ENCODE peak calls at places on chromosomes 13 and 19, in ten cellular contexts. B is K562; I is ACHN; R is stimulated activated CD8-positive, alpha-beta memory T cell treated with anti-CD3 and anti-CD28 coated beads, Interleukin-12 subunit alpha, Interleukin-12 subunit beta, amount 100 ng/mL, for 4 hours; X is neuronal stem cell; D is uterus; L is CD4-positive, CD25-positive, alpha-beta regulatory T cell; J is ureter; K is WTC11; W is CD4-positive, alpha-beta T cell. Z is an unnamed sample.

GRCh38 chr19:39740395-39740794 is 2.6 kb upstream of the CLC start:
- DNase-seq in D (no peak), W (no peak), J (no peak), R (no peak), K (no peak), I (no peak), X (no peak), L (peak), B (no peak), Z (no peak)

GRCh38 chr13:112968380-112968909 is 569 bp upstream of the MCF2L start:
- DNase-seq in L (peak), X (no peak), R (peak), I (no peak), W (peak), K (no peak), B (no peak), J (peak), D (no peak), Z (peak)

GRCh38 chr19:17679526-17680234 is 8.5 kb downstream of the UNC13A start:
- DNase-seq in J (no peak), R (no peak), K (no peak), B (no peak), L (no peak), I (no peak), W (no peak), D (no peak), X (no peak), Z (no peak)

GRCh38 chr19:15534957-15535864 is 26.9 kb downstream of the CYP4F22 start:
- DNase-seq in I (no peak), K (no peak), X (no peak), L (no peak), D (no peak), B (no peak), J (no peak), R (no peak), W (no peak), Z (no peak)

GRCh38 chr19:42985588-42985987 is 40.7 kb downstream of the PSG11 start:
- DNase-seq in I (no peak), W (no peak), R (no peak), L (no peak), B (no peak), D (no peak), K (no peak), J (no peak), X (no peak), Z (no peak)

GRCh38 chr13:38166121-38166520 is 183.5 kb upstream of the UFM1 start:
- DNase-seq in X (no peak), D (no peak), I (peak), B (no peak), R (no peak), L (no peak), K (no peak), W (no peak), J (no peak), Z (no peak)

GRCh38 chr19:5592531-5592930 is 24.8 kb upstream of the TINCR start:
- DNase-seq in L (no peak), X (no peak), W (no peak), B (no peak), D (no peak), J (no peak), I (no peak), R (no peak), K (no peak), Z (no peak)

GRCh38 chr13:50006426-50007135 is 8.7 kb upstream of the KCNRG start:
- DNase-seq in J (no peak), I (no peak), L (no peak), K (no peak), W (no peak), D (no peak), R (no peak), B (no peak), X (no peak), Z (no peak)

GRCh38 chr19:13102666-13103584 is at the start of gene LYL1:
- DNase-seq in B (peak), J (no peak), L (peak), W (no peak), X (no peak), D (peak), R (no peak), K (peak), I (no peak), Z (no peak)

GRCh38 chr19:13906525-13906904 is 514 bp downstream of the CC2D1A start:
- DNase-seq in W (no peak), K (no peak), J (no peak), X (no peak), B (no peak), L (no peak), R (no peak), D (no peak), I (no peak), Z (peak)

GRCh38 chr13:112899618-112900600 is 69.1 kb upstream of the MCF2L start:
- DNase-seq in J (no peak), D (peak), L (no peak), B (no peak), W (no peak), X (no peak), R (no peak), I (no peak), K (peak), Z (no peak)

GRCh38 chr13:45086484-45086883 is 33.8 kb upstream of the GTF2F2 start:
- DNase-seq in W (no peak), J (no peak), I (no peak), X (no peak), D (no peak), R (no peak), L (no peak), B (no peak), K (no peak), Z (no peak)

GRCh38 chr19:8110931-8111330 is 38.5 kb downstream of the FBN3 start:
- DNase-seq in J (no peak), B (peak), L (no peak), D (no peak), X (no peak), W (no peak), R (no peak), K (no peak), I (no peak), Z (no peak)

GRCh38 chr13:64248371-64249065 is 2832.9 kb upstream of the PCDH20 start:
- DNase-seq in D (no peak), L (no peak), B (no peak), I (no peak), R (no peak), W (no peak), K (no peak), J (no peak), X (no peak), Z (no peak)

GRCh38 chr19:50333737-50334617 is 4.8 kb upstream of the KCNC3 start:
- DNase-seq in D (peak), B (peak), I (peak), R (peak), K (peak), J (peak), X (no peak), L (no peak), W (peak), Z (peak)

GRCh38 chr13:45695198-45695730 is 6.9 kb upstream of the CBY2 start:
- DNase-seq in L (peak), R (no peak), B (no peak), D (no peak), I (no peak), X (no peak), W (no peak), J (no peak), K (no peak), Z (no peak)

GRCh38 chr19:1782501-1782900 is 29.2 kb downstream of the ONECUT3 start:
- DNase-seq in B (no peak), K (no peak), I (no peak), L (no peak), D (no peak), W (no peak), X (no peak), R (no peak), J (no peak), Z (no peak)

GRCh38 chr13:114108141-114108761 is 24.2 kb downstream of the RASA3 start:
- DNase-seq in X (no peak), W (no peak), K (peak), D (peak), R (no peak), B (no peak), I (no peak), J (no peak), L (no peak), Z (no peak)

GRCh38 chr19:1747285-1748114 is 5.8 kb upstream of the ONECUT3 start:
- DNase-seq in I (peak), J (peak), K (peak), R (peak), D (no peak), X (no peak), B (peak), L (peak), W (peak), Z (no peak)